ENCODE peak calls at places on chromosome 5, in seven cellular contexts. One of them, this sample, is unnamed.
A peak's percentile ranks its signal among the peaks of the same experiment; 100 is the strongest.

GRCh38 chr5:108507631-108508030 is 125.7 kb upstream of the FBXL17 start:
- ATAC-seq in upper lobe of right lung: no peak
- ATAC-seq in right cardiac atrium: no peak
- ATAC-seq in right lobe of liver: no peak
- ATAC-seq in heart left ventricle: no peak
- ATAC-seq in left lung: no peak
- ATAC-seq in HCT116: no peak
- ATAC-seq in this sample: no peak

GRCh38 chr5:119355244-119355635 is 579 bp upstream of the TNFAIP8 start:
- ATAC-seq in upper lobe of right lung: peak; percentile 70
- ATAC-seq in right cardiac atrium: no peak
- ATAC-seq in right lobe of liver: no peak
- ATAC-seq in heart left ventricle: no peak
- ATAC-seq in left lung: peak; percentile 54
- ATAC-seq in HCT116: no peak
- ATAC-seq in this sample: no peak

GRCh38 chr5:7857918-7858632 is 7.1 kb upstream of the CFAP90 start:
- ATAC-seq in upper lobe of right lung: no peak
- ATAC-seq in right cardiac atrium: no peak
- ATAC-seq in right lobe of liver: no peak
- ATAC-seq in heart left ventricle: no peak
- ATAC-seq in left lung: no peak
- ATAC-seq in HCT116: no peak
- ATAC-seq in this sample: no peak

GRCh38 chr5:115736004-115736689 is 80.3 kb downstream of the CDO1 start:
- ATAC-seq in upper lobe of right lung: no peak
- ATAC-seq in right cardiac atrium: peak; percentile 64
- ATAC-seq in right lobe of liver: no peak
- ATAC-seq in heart left ventricle: no peak
- ATAC-seq in left lung: no peak
- ATAC-seq in HCT116: no peak
- ATAC-seq in this sample: peak; percentile 44

GRCh38 chr5:127810014-127810413 is 106.8 kb downstream of the CCDC192 start:
- ATAC-seq in upper lobe of right lung: no peak
- ATAC-seq in right cardiac atrium: no peak
- ATAC-seq in right lobe of liver: no peak
- ATAC-seq in heart left ventricle: no peak
- ATAC-seq in left lung: no peak
- ATAC-seq in HCT116: no peak
- ATAC-seq in this sample: no peak

GRCh38 chr5:162796507-162796906 is 640.9 kb upstream of the CCNG1 start:
- ATAC-seq in upper lobe of right lung: no peak
- ATAC-seq in right cardiac atrium: no peak
- ATAC-seq in right lobe of liver: no peak
- ATAC-seq in heart left ventricle: no peak
- ATAC-seq in left lung: no peak
- ATAC-seq in HCT116: no peak
- ATAC-seq in this sample: no peak

GRCh38 chr5:120151825-120152224 is 312.3 kb upstream of the PRR16 start:
- ATAC-seq in upper lobe of right lung: no peak
- ATAC-seq in right cardiac atrium: no peak
- ATAC-seq in right lobe of liver: no peak
- ATAC-seq in heart left ventricle: no peak
- ATAC-seq in left lung: no peak
- ATAC-seq in HCT116: no peak
- ATAC-seq in this sample: no peak

GRCh38 chr5:73256462-73257260 is 83.7 kb downstream of the TMEM174 start:
- ATAC-seq in upper lobe of right lung: no peak
- ATAC-seq in right cardiac atrium: no peak
- ATAC-seq in right lobe of liver: no peak
- ATAC-seq in heart left ventricle: no peak
- ATAC-seq in left lung: no peak
- ATAC-seq in HCT116: peak; percentile 38
- ATAC-seq in this sample: no peak

GRCh38 chr5:73415171-73415570 is 33.4 kb downstream of the FOXD1 start:
- ATAC-seq in upper lobe of right lung: no peak
- ATAC-seq in right cardiac atrium: no peak
- ATAC-seq in right lobe of liver: peak; percentile 36
- ATAC-seq in heart left ventricle: no peak
- ATAC-seq in left lung: no peak
- ATAC-seq in HCT116: no peak
- ATAC-seq in this sample: no peak

GRCh38 chr5:171451421-171451820 is 32.0 kb downstream of the FGF18 start:
- ATAC-seq in upper lobe of right lung: no peak
- ATAC-seq in right cardiac atrium: no peak
- ATAC-seq in right lobe of liver: no peak
- ATAC-seq in heart left ventricle: no peak
- ATAC-seq in left lung: no peak
- ATAC-seq in HCT116: peak; percentile 2
- ATAC-seq in this sample: peak; percentile 4

GRCh38 chr5:101364469-101364868 is 461.4 kb upstream of the ST8SIA4 start:
- ATAC-seq in upper lobe of right lung: no peak
- ATAC-seq in right cardiac atrium: no peak
- ATAC-seq in right lobe of liver: no peak
- ATAC-seq in heart left ventricle: no peak
- ATAC-seq in left lung: no peak
- ATAC-seq in HCT116: no peak
- ATAC-seq in this sample: peak; percentile 28

GRCh38 chr5:143041972-143042770 is 272.0 kb downstream of the ARHGAP26 start:
- ATAC-seq in upper lobe of right lung: peak; percentile 84
- ATAC-seq in right cardiac atrium: peak; percentile 73
- ATAC-seq in right lobe of liver: no peak
- ATAC-seq in heart left ventricle: peak; percentile 89
- ATAC-seq in left lung: peak; percentile 87
- ATAC-seq in HCT116: peak; percentile 69
- ATAC-seq in this sample: no peak

GRCh38 chr5:151101746-151102145 is 20.9 kb upstream of the TNIP1 start:
- ATAC-seq in upper lobe of right lung: peak; percentile 11
- ATAC-seq in right cardiac atrium: no peak
- ATAC-seq in right lobe of liver: peak; percentile 77
- ATAC-seq in heart left ventricle: no peak
- ATAC-seq in left lung: no peak
- ATAC-seq in HCT116: no peak
- ATAC-seq in this sample: no peak

GRCh38 chr5:151098185-151098813 is 17.5 kb upstream of the TNIP1 start:
- ATAC-seq in upper lobe of right lung: no peak
- ATAC-seq in right cardiac atrium: no peak
- ATAC-seq in right lobe of liver: no peak
- ATAC-seq in heart left ventricle: no peak
- ATAC-seq in left lung: no peak
- ATAC-seq in HCT116: no peak
- ATAC-seq in this sample: no peak

GRCh38 chr5:151100690-151101089 is 19.9 kb upstream of the TNIP1 start:
- ATAC-seq in upper lobe of right lung: no peak
- ATAC-seq in right cardiac atrium: no peak
- ATAC-seq in right lobe of liver: no peak
- ATAC-seq in heart left ventricle: no peak
- ATAC-seq in left lung: no peak
- ATAC-seq in HCT116: no peak
- ATAC-seq in this sample: no peak

GRCh38 chr5:151104795-151105194 is 24.0 kb upstream of the TNIP1 start:
- ATAC-seq in upper lobe of right lung: peak; percentile 8
- ATAC-seq in right cardiac atrium: peak; percentile 41
- ATAC-seq in right lobe of liver: peak; percentile 68
- ATAC-seq in heart left ventricle: no peak
- ATAC-seq in left lung: peak; percentile 34
- ATAC-seq in HCT116: no peak
- ATAC-seq in this sample: peak; percentile 93

DNA sequence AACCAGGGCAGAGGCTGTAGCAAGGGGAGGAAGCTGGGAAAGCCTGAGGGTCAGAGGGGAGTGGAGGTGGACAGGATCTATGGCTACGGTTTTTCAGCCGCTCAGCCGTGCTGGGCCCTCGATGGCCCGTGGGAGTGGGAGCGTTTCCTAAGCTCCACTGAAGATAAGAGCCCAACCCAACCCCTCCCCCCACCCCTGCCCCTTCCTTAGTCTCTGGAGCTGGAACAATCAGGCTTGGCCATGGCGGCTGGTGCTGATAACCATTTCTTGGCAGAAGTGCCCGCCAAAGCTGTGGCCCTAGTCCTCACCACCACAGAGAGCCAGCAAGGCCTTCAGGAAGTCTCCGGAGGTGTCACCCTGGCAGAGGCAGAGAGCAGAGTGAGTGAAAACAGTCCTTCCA is 20.3 kb upstream of the TNIP1 start:
- ATAC-seq in upper lobe of right lung: no peak
- ATAC-seq in right cardiac atrium: peak; percentile 49
- ATAC-seq in right lobe of liver: no peak
- ATAC-seq in heart left ventricle: peak; percentile 49
- ATAC-seq in left lung: no peak
- ATAC-seq in HCT116: no peak
- ATAC-seq in this sample: no peak
- H3K4me1 ChIP-seq in upper lobe of right lung: peaks cover 56% of the 10 kb centered on the region
- H3K4me1 ChIP-seq in right cardiac atrium: peaks cover 12% of the 10 kb centered on the region
- H3K4me1 ChIP-seq in right lobe of liver: no peaks in the 10 kb centered on the region
- H3K4me1 ChIP-seq in heart left ventricle: peaks cover 20% of the 10 kb centered on the region
- H3K4me1 ChIP-seq in left lung: peaks cover 63% of the 10 kb centered on the region
- H3K4me1 ChIP-seq in HCT116: no peaks in the 10 kb centered on the region
- H3K4me1 ChIP-seq in this sample: peaks cover 9% of the 10 kb centered on the region

GRCh38 chr5:139638090-139638735 is 9.9 kb upstream of the CXXC5 start:
- ATAC-seq in upper lobe of right lung: peak; percentile 76
- ATAC-seq in right cardiac atrium: peak; percentile 81
- ATAC-seq in right lobe of liver: peak; percentile 82
- ATAC-seq in heart left ventricle: peak; percentile 83
- ATAC-seq in left lung: peak; percentile 76
- ATAC-seq in HCT116: peak; percentile 45
- ATAC-seq in this sample: peak; percentile 66
- H3K4me1 ChIP-seq in upper lobe of right lung: peaks cover 32% of the 10 kb centered on the region
- H3K4me1 ChIP-seq in right cardiac atrium: peaks cover 19% of the 10 kb centered on the region
- H3K4me1 ChIP-seq in right lobe of liver: peaks cover 17% of the 10 kb centered on the region
- H3K4me1 ChIP-seq in heart left ventricle: peaks cover 48% of the 10 kb centered on the region
- H3K4me1 ChIP-seq in left lung: peaks cover 51% of the 10 kb centered on the region
- H3K4me1 ChIP-seq in HCT116: peaks cover 84% of the 10 kb centered on the region
- H3K4me1 ChIP-seq in this sample: peaks cover 52% of the 10 kb centered on the region

GRCh38 chr5:151683936-151684586 is 2.7 kb downstream of the SPARC start:
- ATAC-seq in upper lobe of right lung: no peak
- ATAC-seq in right cardiac atrium: no peak
- ATAC-seq in right lobe of liver: no peak
- ATAC-seq in heart left ventricle: no peak
- ATAC-seq in left lung: no peak
- ATAC-seq in HCT116: no peak
- ATAC-seq in this sample: no peak

GRCh38 chr5:151684690-151685361 is 1.9 kb downstream of the SPARC start:
- ATAC-seq in upper lobe of right lung: peak; percentile 69
- ATAC-seq in right cardiac atrium: peak; percentile 59
- ATAC-seq in right lobe of liver: peak; percentile 63
- ATAC-seq in heart left ventricle: peak; percentile 64
- ATAC-seq in left lung: peak; percentile 70
- ATAC-seq in HCT116: peak; percentile 84
- ATAC-seq in this sample: peak; percentile 61

GRCh38 chr5:151682751-151683331 is 3.9 kb downstream of the SPARC start:
- ATAC-seq in upper lobe of right lung: no peak
- ATAC-seq in right cardiac atrium: no peak
- ATAC-seq in right lobe of liver: no peak
- ATAC-seq in heart left ventricle: no peak
- ATAC-seq in left lung: no peak
- ATAC-seq in HCT116: no peak
- ATAC-seq in this sample: no peak

GRCh38 chr5:151682240-151682639 is 4.5 kb downstream of the SPARC start:
- ATAC-seq in upper lobe of right lung: no peak
- ATAC-seq in right cardiac atrium: no peak
- ATAC-seq in right lobe of liver: no peak
- ATAC-seq in heart left ventricle: no peak
- ATAC-seq in left lung: no peak
- ATAC-seq in HCT116: peak; percentile 54
- ATAC-seq in this sample: no peak

DNA sequence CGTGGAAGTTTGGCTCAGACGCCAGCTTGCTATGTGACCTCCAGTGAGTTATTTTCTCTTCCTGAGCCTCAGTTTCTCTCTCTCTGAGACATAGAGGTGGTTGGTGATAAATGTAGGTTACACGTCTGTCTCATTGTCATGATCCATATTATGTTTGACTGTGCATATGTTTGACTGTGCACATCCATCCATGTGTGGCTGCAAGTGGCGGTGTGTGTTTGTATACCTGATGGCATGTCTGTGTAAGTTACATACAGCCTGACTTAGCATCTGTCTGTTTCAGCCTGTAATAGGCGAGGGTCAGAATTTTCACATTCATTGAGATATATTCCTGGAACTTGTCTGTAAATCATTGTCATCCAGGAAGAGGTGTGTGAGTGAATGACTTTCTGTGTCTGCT is 3.3 kb downstream of the SPARC start:
- ATAC-seq in upper lobe of right lung: no peak
- ATAC-seq in right cardiac atrium: no peak
- ATAC-seq in right lobe of liver: no peak
- ATAC-seq in heart left ventricle: no peak
- ATAC-seq in left lung: no peak
- ATAC-seq in HCT116: no peak
- ATAC-seq in this sample: no peak
- H3K4me1 ChIP-seq in upper lobe of right lung: peaks cover 67% of the 10 kb centered on the region
- H3K4me1 ChIP-seq in right cardiac atrium: peaks cover 17% of the 10 kb centered on the region
- H3K4me1 ChIP-seq in right lobe of liver: no peaks in the 10 kb centered on the region
- H3K4me1 ChIP-seq in heart left ventricle: peaks cover 71% of the 10 kb centered on the region
- H3K4me1 ChIP-seq in left lung: peaks cover 72% of the 10 kb centered on the region
- H3K4me1 ChIP-seq in HCT116: peaks cover 14% of the 10 kb centered on the region
- H3K4me1 ChIP-seq in this sample: peaks cover 92% of the 10 kb centered on the region

GRCh38 chr5:123810911-123811310 is 298.9 kb downstream of the CSNK1G3 start:
- ATAC-seq in upper lobe of right lung: no peak
- ATAC-seq in right cardiac atrium: no peak
- ATAC-seq in right lobe of liver: no peak
- ATAC-seq in heart left ventricle: no peak
- ATAC-seq in left lung: no peak
- ATAC-seq in HCT116: no peak
- ATAC-seq in this sample: no peak

GRCh38 chr5:123809594-123810172 is 297.7 kb downstream of the CSNK1G3 start:
- ATAC-seq in upper lobe of right lung: no peak
- ATAC-seq in right cardiac atrium: no peak
- ATAC-seq in right lobe of liver: no peak
- ATAC-seq in heart left ventricle: no peak
- ATAC-seq in left lung: no peak
- ATAC-seq in HCT116: no peak
- ATAC-seq in this sample: no peak

GRCh38 chr5:123813251-123813650 is 301.3 kb downstream of the CSNK1G3 start:
- ATAC-seq in upper lobe of right lung: no peak
- ATAC-seq in right cardiac atrium: no peak
- ATAC-seq in right lobe of liver: no peak
- ATAC-seq in heart left ventricle: no peak
- ATAC-seq in left lung: no peak
- ATAC-seq in HCT116: no peak
- ATAC-seq in this sample: no peak

GRCh38 chr5:123810253-123810652 is 298.3 kb downstream of the CSNK1G3 start:
- ATAC-seq in upper lobe of right lung: peak; percentile 62
- ATAC-seq in right cardiac atrium: peak; percentile 65
- ATAC-seq in right lobe of liver: peak; percentile 16
- ATAC-seq in heart left ventricle: peak; percentile 73
- ATAC-seq in left lung: peak; percentile 67
- ATAC-seq in HCT116: no peak
- ATAC-seq in this sample: peak; percentile 41

DNA sequence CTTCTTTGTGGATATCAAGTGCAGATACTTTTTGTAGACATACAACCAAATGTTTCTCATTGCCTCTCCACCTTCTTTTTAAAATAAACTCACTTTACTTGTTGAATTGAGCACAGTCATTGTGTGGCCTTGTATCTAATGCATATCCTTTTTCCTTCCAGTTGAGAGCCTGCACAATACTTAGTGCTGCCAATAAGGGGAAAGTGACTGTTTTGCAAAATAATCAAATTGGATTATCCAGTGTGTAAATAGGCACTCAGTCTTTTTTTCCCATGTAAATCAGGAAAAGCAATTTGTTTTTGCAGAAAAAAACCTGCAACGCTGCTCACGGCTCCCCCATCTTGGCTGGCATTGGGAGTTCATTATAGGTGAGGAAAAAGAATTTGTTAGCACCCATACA is 299.8 kb downstream of the CSNK1G3 start:
- ATAC-seq in upper lobe of right lung: no peak
- ATAC-seq in right cardiac atrium: no peak
- ATAC-seq in right lobe of liver: no peak
- ATAC-seq in heart left ventricle: no peak
- ATAC-seq in left lung: no peak
- ATAC-seq in HCT116: no peak
- ATAC-seq in this sample: no peak
- H3K4me1 ChIP-seq in upper lobe of right lung: peaks cover 14% of the 10 kb centered on the region
- H3K4me1 ChIP-seq in right cardiac atrium: peaks cover 12% of the 10 kb centered on the region
- H3K4me1 ChIP-seq in right lobe of liver: no peaks in the 10 kb centered on the region
- H3K4me1 ChIP-seq in heart left ventricle: peaks cover 55% of the 10 kb centered on the region
- H3K4me1 ChIP-seq in left lung: peaks cover 14% of the 10 kb centered on the region
- H3K4me1 ChIP-seq in HCT116: no peaks in the 10 kb centered on the region
- H3K4me1 ChIP-seq in this sample: peaks cover 24% of the 10 kb centered on the region